ENCODE peak calls at places on chromosomes 3 and 15, in five cellular contexts. L, E, O, Z and Q are unnamed samples.
A peak's percentile ranks its signal among the peaks of the same experiment; 100 is the strongest.

GRCh38 chr3:64827391-64827790 is 139.6 kb upstream of the ADAMTS9 start:
- DNase-seq in L (no peak), E (no peak), O (no peak), Z (no peak), Q (no peak)

GRCh38 chr3:46898321-46899150 is 21.0 kb downstream of the PTH1R start:
- DNase-seq in L (no peak), E (no peak), O (no peak), Z (no peak), Q (no peak)

GRCh38 chr3:55750525-55750924 is 263.4 kb upstream of the WNT5A start:
- DNase-seq in L (no peak), E (no peak), O (no peak), Z (no peak), Q (no peak)

GRCh38 chr3:86973440-86973839 is 17.5 kb downstream of the VGLL3 start:
- DNase-seq in L (no peak), E (no peak), O (no peak), Z (no peak), Q (no peak)

GRCh38 chr3:64621726-64622400 is 65.9 kb downstream of the ADAMTS9 start:
- DNase-seq in L (no peak), E (no peak), O (no peak), Z (no peak), Q (no peak)

GRCh38 chr3:65945480-65945879 is 93.2 kb downstream of the MAGI1 start:
- DNase-seq in L (no peak), E (no peak), O (no peak), Z (no peak), Q (no peak)

GRCh38 chr3:18830087-18830486 is 318.2 kb upstream of the KCNH8 start:
- DNase-seq in L (no peak), E (no peak), O (no peak), Z (no peak), Q (no peak)

GRCh38 chr3:46097691-46098241 is 70.5 kb upstream of the XCR1 start:
- DNase-seq in L (no peak), E (no peak), O (no peak), Z (no peak), Q (peak; percentile 82)

GRCh38 chr15:63973212-63974009 is 72.9 kb downstream of the DAPK2 start:
- DNase-seq in L (no peak), E (no peak), O (no peak), Z (no peak), Q (no peak)

GRCh38 chr3:47536221-47536891 is 22.8 kb upstream of the ELP6 start:
- DNase-seq in L (no peak), E (no peak), O (no peak), Z (no peak), Q (no peak)

GRCh38 chr3:152621006-152621868 is 213.7 kb upstream of the P2RY1 start:
- DNase-seq in L (no peak), E (no peak), O (no peak), Z (no peak), Q (no peak)

GRCh38 chr3:172189213-172189612 is 149.8 kb downstream of the FNDC3B start:
- DNase-seq in L (no peak), E (no peak), O (no peak), Z (no peak), Q (no peak)

GRCh38 chr3:172188511-172188910 is 149.1 kb downstream of the FNDC3B start:
- DNase-seq in L (no peak), E (no peak), O (no peak), Z (no peak), Q (no peak)

GRCh38 chr3:172191629-172192028 is 152.3 kb downstream of the FNDC3B start:
- DNase-seq in L (no peak), E (no peak), O (no peak), Z (no peak), Q (no peak)

GRCh38 chr3:172190980-172191379 is 151.6 kb downstream of the FNDC3B start:
- DNase-seq in L (no peak), E (no peak), O (no peak), Z (no peak), Q (no peak)

GRCh38 chr3:172189987-172190603 is 150.7 kb downstream of the FNDC3B start:
- DNase-seq in L (no peak), E (no peak), O (no peak), Z (no peak), Q (no peak)
- TF ChIP-seq GABPA in L (no peak), E (no peak), O (no peak), Z (no peak), Q (no peak)

DNA sequence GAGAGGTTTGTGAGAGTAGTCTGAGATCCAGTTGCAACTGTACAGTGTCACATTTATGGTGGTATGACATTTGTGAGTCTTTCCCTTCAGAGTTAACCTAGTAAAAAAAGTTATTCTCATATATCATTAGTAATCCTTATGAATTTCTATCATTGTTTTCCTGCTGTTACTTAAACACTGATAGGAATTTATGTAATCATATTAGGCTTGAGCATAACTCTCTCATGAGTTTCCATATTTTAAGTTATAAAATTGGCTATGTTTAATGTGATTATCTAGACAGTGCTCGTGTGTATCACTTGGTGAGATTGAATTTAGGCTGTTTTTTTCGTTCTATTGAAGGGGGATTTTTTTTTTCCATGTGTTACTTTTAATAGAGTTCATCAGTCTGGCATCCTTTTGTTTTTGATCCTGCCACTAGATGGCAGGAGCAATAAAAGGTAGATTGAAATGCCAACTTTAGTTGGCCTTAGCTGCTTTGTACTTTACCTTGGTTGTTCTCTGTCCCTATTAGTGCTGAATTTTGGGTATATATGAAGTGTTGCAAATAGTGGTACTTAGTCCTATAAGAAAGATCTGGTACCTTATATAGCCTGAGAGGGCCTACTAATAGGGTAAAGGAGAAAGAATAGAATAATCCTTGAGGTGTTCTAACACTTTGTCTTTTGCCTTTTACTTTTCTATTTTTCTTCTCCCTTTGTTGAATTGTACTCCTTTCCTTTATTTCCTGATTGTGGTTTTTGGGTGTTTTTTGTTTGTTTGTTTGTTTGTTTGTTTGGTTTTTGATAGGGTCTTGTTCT is 17.9 kb downstream of the STT3B start:
- DNase-seq in L (no peak), E (no peak), O (peak; percentile 20), Z (peak; percentile 43), Q (no peak)
- TF ChIP-seq REST in L (no peak), E (no peak), O (no peak), Z (no peak), Q (no peak)

GRCh38 chr15:22979699-22980188 is 424 bp downstream of the CYFIP1 start:
- DNase-seq in L (no peak), E (no peak), O (no peak), Z (peak; percentile 81), Q (no peak)
- TF ChIP-seq GABPA in L (no peak), E (no peak), O (no peak), Z (no peak), Q (no peak)

GRCh38 chr15:65289261-65289854 is 2.7 kb upstream of the PARP16 start:
- DNase-seq in L (no peak), E (no peak), O (no peak), Z (no peak), Q (no peak)

GRCh38 chr15:65286704-65287514 is at the start of gene PARP16:
- DNase-seq in L (peak; percentile 85), E (peak; percentile 77), O (peak; percentile 80), Z (peak; percentile 95), Q (peak; percentile 89)

GRCh38 chr15:65287515-65287845 is 797 bp upstream of the PARP16 start:
- DNase-seq in L (no peak), E (no peak), O (no peak), Z (no peak), Q (no peak)

GRCh38 chr15:65285291-65286068 is 1.2 kb downstream of the PARP16 start:
- DNase-seq in L (no peak), E (no peak), O (no peak), Z (no peak), Q (no peak)

DNA sequence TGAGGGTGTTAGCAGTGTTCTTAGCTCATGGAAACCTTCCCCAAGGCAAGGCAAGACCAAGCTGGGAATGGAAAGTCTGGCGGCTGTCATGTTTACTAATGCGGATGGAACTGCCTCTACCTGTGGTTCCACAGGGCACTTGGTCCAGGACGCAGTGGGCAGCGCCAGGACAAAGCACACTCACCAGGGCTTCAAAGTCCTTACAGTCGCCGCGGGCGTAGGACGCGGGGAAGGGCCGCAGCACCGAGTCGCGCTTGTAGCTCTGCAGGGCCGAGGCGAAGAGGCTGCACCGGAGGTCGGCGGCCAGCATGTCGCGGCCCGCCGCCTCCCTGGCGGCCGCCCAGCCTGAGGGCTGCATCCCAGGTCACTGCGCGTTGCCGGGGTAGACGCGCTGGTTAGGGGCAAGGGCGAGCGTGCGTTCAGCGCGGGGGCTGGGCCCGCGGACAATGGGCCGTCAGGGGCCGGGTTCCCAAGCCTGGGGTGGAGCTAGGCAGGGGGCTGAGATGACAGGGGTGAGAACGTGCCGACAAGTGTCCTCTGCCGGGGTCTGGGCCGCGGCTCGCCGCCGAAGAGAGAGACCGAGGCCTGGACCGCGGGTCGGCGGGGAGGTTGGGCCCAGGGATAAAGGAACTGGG is 497 bp downstream of the PARP16 start:
- DNase-seq in L (peak; percentile 43), E (no peak), O (peak; percentile 34), Z (no peak), Q (peak; percentile 11)
- TF ChIP-seq REST in L (no peak), E (no peak), O (no peak), Z (no peak), Q (no peak)

GRCh38 chr3:149414557-149415231 is 37.2 kb upstream of the TM4SF1 start:
- DNase-seq in L (no peak), E (no peak), O (peak; percentile 94), Z (no peak), Q (no peak)
- TF ChIP-seq GABPA in L (no peak), E (no peak), O (no peak), Z (no peak), Q (no peak)

DNA sequence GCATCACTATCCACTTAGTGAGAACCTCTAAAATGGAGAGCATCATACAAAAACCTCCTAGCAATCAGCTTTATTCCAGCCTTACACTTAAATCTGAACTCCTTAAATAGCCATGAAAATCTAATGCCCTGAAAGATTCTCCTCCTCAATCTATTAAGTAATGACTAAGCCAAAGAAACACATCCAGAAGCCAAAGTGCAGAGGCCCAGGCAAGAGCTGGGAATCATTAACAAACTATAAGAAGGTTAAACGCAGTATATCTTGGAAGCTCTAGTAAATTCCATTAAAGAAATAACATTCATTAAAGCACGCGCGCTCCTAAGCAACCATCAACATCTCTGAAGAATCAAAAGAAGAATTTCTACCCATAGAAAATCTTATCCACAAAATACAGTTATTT is 29.5 kb downstream of the MB21D2 start:
- DNase-seq in L (no peak), E (no peak), O (no peak), Z (no peak), Q (no peak)
- TF ChIP-seq REST in L (no peak), E (no peak), O (no peak), Z (no peak), Q (no peak)

DNA sequence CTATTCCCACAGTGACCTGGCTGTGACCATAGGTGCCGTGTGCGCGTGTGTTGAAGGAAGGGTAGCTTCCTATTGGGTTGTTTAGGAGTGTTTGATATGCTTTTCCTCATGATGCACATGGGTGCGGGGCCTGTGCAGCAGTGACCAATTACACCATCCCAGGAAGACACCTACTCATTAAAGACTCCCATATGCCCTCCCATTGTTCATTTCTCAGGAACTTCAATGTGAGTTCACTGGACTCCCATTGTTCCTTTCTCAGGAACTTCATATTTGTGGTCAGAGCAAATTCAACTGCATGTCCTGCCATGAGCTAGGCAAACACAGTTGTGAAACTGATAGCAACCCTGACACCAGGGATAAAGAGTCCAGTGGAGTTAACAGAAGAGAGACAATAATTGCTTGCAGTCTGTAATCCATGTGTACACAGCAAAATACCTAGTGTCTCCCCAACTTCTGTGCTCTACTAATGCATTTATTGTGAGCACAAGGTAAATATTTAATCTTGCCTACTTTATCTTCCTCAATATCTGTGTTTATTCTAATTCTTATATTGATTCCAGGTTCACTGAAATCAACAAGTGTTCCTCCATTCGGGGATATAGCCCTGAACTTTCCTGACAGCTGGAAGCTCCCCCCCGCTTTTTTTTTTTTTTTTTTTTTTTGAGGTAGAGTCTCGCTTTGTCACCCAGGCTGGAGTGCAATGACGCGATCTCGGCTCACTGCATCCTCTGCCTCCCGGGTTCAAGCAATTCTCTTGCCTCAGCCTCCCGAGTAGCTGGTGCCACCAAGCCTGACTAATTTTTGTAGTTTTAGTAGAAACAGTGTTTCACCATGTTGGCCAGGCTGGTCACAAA is 57.5 kb upstream of the GCNT3 start:
- DNase-seq in L (no peak), E (no peak), O (peak; percentile 100), Z (no peak), Q (no peak)
- TF ChIP-seq GABPA in L (no peak), E (no peak), O (no peak), Z (no peak), Q (no peak)